ENCODE peak calls at places on chromosome 15, in seven cellular contexts. O, A, D, K, Z, E and M are unnamed samples.

GRCh38 chr15:66089049-66089448 is 164.5 kb downstream of the MEGF11 start:
- DNase-seq in A (no peak), Z (peak), D (no peak), K (no peak), O (no peak), E (no peak), M (no peak)

GRCh38 chr15:74821091-74821789 is 5.2 kb upstream of the CPLX3 start:
- DNase-seq in Z (no peak), D (no peak), K (no peak), O (peak), E (peak), A (peak), M (peak)

GRCh38 chr15:69531302-69532027 is 78.8 kb downstream of the RPLP1 start:
- DNase-seq in K (peak), A (no peak), D (no peak), Z (no peak), E (peak), O (no peak), M (no peak)

GRCh38 chr15:101464999-101465669 is 24.4 kb downstream of the PCSK6 start:
- DNase-seq in A (no peak), E (no peak), O (no peak), Z (no peak), D (no peak), K (no peak), M (no peak)

GRCh38 chr15:74847462-74847861 is 4.5 kb upstream of the ULK3 start:
- DNase-seq in O (no peak), K (no peak), Z (no peak), A (no peak), D (no peak), E (no peak), M (no peak)

GRCh38 chr15:52204657-52205056 is 13.5 kb upstream of the GNB5 start:
- DNase-seq in O (no peak), K (no peak), D (no peak), Z (no peak), E (no peak), A (no peak), M (no peak)

GRCh38 chr15:31274496-31275330 is 51.9 kb upstream of the KLF13 start:
- DNase-seq in D (peak), A (no peak), O (no peak), E (peak), K (no peak), Z (no peak), M (no peak)

GRCh38 chr15:99536422-99537033 is 29.3 kb upstream of the MEF2A start:
- DNase-seq in K (peak), D (peak), O (no peak), Z (peak), E (no peak), A (peak), M (no peak)

GRCh38 chr15:28921925-28922711 is 36.3 kb downstream of the APBA2 start:
- DNase-seq in Z (no peak), A (no peak), O (no peak), K (no peak), D (no peak), E (peak), M (no peak)

GRCh38 chr15:90660195-90660995 is 56.8 kb upstream of the BLM start:
- DNase-seq in D (peak), K (peak), A (peak), O (peak), Z (peak), E (peak), M (peak)

GRCh38 chr15:28098766-28099554 is at the start of gene OCA2:
- DNase-seq in A (peak), Z (no peak), O (no peak), K (peak), D (no peak), E (peak), M (no peak)

GRCh38 chr15:77075528-77075927 is 4.6 kb upstream of the TSPAN3 start:
- DNase-seq in E (no peak), Z (no peak), K (peak), D (no peak), O (no peak), A (no peak), M (no peak)

GRCh38 chr15:80309769-80310384 is 57.9 kb upstream of the CTXND1 start:
- DNase-seq in D (no peak), E (peak), K (peak), A (peak), Z (no peak), O (no peak), M (no peak)

GRCh38 chr15:96466548-96466947 is 136.0 kb downstream of the NR2F2 start:
- DNase-seq in K (no peak), E (no peak), O (no peak), D (no peak), Z (no peak), A (no peak), M (no peak)

GRCh38 chr15:51266548-51266947 is 71.8 kb downstream of the CYP19A1 start:
- DNase-seq in E (peak), A (peak), K (no peak), D (no peak), Z (no peak), O (no peak), M (no peak)

GRCh38 chr15:79970921-79971434 is at the start of gene BCL2A1:
- DNase-seq in O (peak), Z (no peak), K (peak), A (peak), E (no peak), D (peak), M (peak)

GRCh38 chr15:39580117-39580629 is 706 bp upstream of the THBS1 start:
- DNase-seq in K (peak), O (peak), Z (peak), E (peak), D (peak), A (peak), M (peak)

GRCh38 chr15:70493787-70494514 is 269.4 kb downstream of the UACA start:
- DNase-seq in A (no peak), Z (no peak), E (no peak), K (peak), D (no peak), O (no peak), M (no peak)

GRCh38 chr15:27479232-27480140 is 508.5 kb downstream of the GABRG3 start:
- DNase-seq in Z (no peak), K (peak), A (no peak), E (no peak), O (no peak), D (no peak), M (no peak)

GRCh38 chr15:34365073-34365825 is 1.7 kb downstream of the LPCAT4 start:
- DNase-seq in A (peak), K (peak), O (no peak), Z (no peak), D (no peak), E (no peak), M (peak)

GRCh38 chr15:101534376-101534970 is 45.0 kb upstream of the PCSK6 start:
- DNase-seq in Z (no peak), D (peak), E (peak), K (no peak), O (no peak), A (no peak), M (no peak)

GRCh38 chr15:39125904-39126303 is 455.0 kb upstream of the THBS1 start:
- DNase-seq in O (peak), D (no peak), Z (no peak), E (peak), A (peak), K (peak), M (peak)

GRCh38 chr15:88447741-88448140 is 19.4 kb downstream of the MRPL46 start:
- DNase-seq in K (no peak), O (no peak), D (no peak), E (no peak), A (no peak), Z (no peak), M (no peak)
- TF ChIP-seq CTCF in K (no peak), O (no peak), D (no peak), E (no peak), A (no peak), Z (no peak), M (no peak)

GRCh38 chr15:78315686-78316085 is 16.3 kb upstream of the SKIC8 start:
- DNase-seq in A (peak), E (peak), D (no peak), K (no peak), Z (no peak), O (peak), M (no peak)

GRCh38 chr15:78320173-78320572 is 20.0 kb upstream of the CRABP1 start:
- DNase-seq in Z (no peak), O (no peak), A (no peak), K (no peak), E (no peak), D (no peak), M (no peak)

GRCh38 chr15:78316211-78317077 is 17.0 kb upstream of the SKIC8 start:
- DNase-seq in Z (no peak), D (no peak), E (peak), A (no peak), O (peak), K (no peak), M (peak)

GRCh38 chr15:78319588-78319987 is 20.2 kb upstream of the SKIC8 start:
- DNase-seq in K (no peak), A (no peak), O (no peak), E (no peak), D (no peak), Z (no peak), M (no peak)

DNA sequence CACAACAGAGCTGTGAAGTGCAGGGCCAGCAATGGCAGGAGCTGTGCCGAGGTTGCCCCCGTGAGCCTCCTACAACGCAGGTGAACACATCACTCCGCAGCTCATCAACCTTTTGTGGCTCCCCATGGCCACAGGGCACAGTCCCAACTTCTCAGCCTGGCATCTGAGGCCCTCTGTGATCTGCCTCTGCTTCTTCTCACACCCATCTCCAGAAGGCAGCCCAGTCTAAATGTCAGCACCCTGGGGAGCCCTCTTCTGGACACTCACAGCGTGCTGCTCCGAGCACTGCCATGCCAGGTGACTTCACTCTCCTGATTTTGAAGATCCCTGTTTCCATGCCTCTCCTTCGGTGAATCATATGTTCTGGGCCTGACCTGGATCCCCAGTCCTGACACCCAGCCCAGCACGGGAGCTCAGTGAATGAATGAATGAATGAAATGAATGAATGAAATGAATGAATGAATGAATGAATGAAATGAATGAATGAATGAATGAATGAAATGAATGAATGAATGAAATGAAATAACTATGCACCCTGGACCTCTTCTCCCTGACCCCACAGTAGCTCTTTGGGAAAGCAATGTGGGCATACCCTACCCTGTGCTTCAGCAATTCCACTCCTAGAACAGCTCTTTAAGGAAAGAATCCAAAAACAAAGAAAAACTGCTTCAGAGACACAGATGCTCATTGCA is 17.9 kb upstream of the SKIC8 start:
- DNase-seq in E (no peak), O (no peak), K (no peak), Z (no peak), D (no peak), A (peak), M (no peak)
- TF ChIP-seq CTCF in E (no peak), O (no peak), K (peak), Z (no peak), D (peak), A (peak), M (no peak)

GRCh38 chr15:41882689-41883483 is 11.0 kb downstream of the SPTBN5 start:
- DNase-seq in Z (no peak), D (no peak), K (no peak), O (no peak), E (no peak), A (no peak), M (no peak)

GRCh38 chr15:41883484-41883825 is 10.4 kb downstream of the SPTBN5 start:
- DNase-seq in K (no peak), E (no peak), O (no peak), Z (no peak), A (no peak), D (no peak), M (no peak)

GRCh38 chr15:41881086-41881485 is 12.8 kb downstream of the SPTBN5 start:
- DNase-seq in Z (no peak), A (no peak), D (no peak), O (no peak), K (no peak), E (no peak), M (no peak)

GRCh38 chr15:41881550-41881924 is 12.3 kb downstream of the SPTBN5 start:
- DNase-seq in A (no peak), D (no peak), Z (no peak), E (no peak), O (no peak), K (no peak), M (no peak)

DNA sequence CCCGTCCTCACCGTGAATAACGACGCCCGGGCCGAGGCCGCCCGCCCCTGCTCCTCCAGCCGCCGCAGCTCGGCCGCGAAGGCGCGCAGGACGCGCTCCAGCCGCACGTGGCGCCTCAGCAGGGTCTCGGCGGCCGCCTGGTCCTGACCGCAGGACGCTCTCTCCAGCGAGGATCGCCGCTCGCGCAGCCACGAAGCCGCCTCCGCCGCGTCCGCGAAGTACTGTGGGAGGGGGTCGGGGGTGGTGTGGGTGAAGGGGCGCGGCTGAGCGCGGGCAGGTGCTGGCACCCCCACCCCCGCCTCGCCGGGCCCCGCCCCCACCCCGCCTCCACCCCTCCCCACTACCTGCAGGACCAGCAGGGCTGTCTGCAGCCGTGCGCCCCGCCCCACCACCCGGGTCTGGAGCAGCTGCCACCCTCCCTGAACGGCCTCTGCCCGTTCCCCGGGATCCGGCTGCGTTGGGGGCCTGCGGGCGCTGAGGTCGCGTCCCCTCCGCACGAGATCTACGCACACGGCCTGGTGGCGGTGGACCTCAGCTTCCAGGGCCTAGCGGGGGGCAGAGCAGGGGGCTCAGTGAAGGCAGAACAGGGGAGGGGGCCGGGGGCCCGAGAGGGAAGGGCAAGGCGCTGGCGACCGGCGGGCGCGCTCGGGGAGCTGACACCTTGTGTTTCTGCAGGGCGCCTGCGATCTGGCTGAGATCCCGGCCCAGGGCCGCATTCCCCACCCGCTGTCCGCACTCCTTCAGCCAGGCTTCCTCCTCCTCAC is 11.7 kb downstream of the SPTBN5 start:
- DNase-seq in E (peak), O (no peak), D (no peak), Z (peak), A (peak), K (peak), M (no peak)
- TF ChIP-seq CTCF in E (no peak), O (no peak), D (no peak), Z (no peak), A (no peak), K (no peak), M (no peak)

GRCh38 chr15:83209333-83209732 is 1.7 kb upstream of the HDGFL3 start:
- DNase-seq in E (peak), K (no peak), A (no peak), O (no peak), D (no peak), Z (no peak), M (no peak)
- TF ChIP-seq CTCF in E (peak), K (no peak), A (no peak), O (no peak), D (no peak), Z (no peak), M (no peak)

GRCh38 chr15:85591622-85592021 is 203.1 kb downstream of the KLHL25 start:
- DNase-seq in E (no peak), K (no peak), D (no peak), Z (no peak), A (no peak), O (no peak), M (no peak)

GRCh38 chr15:85593809-85594441 is 200.8 kb downstream of the KLHL25 start:
- DNase-seq in E (no peak), A (no peak), K (no peak), Z (no peak), D (no peak), O (no peak), M (no peak)

GRCh38 chr15:85588657-85589056 is 206.1 kb downstream of the KLHL25 start:
- DNase-seq in K (peak), D (no peak), Z (no peak), E (no peak), A (peak), O (no peak), M (no peak)

GRCh38 chr15:85589873-85590272 is 204.9 kb downstream of the KLHL25 start:
- DNase-seq in Z (no peak), O (no peak), A (peak), D (no peak), E (no peak), K (peak), M (no peak)

DNA sequence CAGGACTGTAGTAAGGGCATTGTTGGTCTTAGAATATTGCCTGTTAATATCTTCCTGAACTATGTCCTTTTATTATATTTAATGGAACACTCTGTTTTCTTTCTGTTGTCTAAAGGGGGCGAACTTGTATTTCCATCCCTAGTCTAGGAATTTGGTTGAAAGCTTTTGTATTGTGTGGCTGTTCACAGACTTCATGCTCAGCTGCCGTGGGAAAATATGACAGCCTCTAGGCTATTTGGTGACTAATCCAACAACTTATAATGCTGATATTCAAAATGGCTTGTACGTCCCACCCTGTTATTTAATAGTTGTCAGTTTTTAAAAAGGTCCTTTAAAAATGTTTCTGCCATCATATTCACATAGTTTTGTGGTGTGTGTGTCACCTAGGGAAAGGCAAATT is 202.6 kb downstream of the KLHL25 start:
- DNase-seq in D (no peak), A (peak), O (no peak), Z (no peak), K (peak), E (no peak), M (no peak)
- TF ChIP-seq CTCF in D (peak), A (peak), O (no peak), Z (no peak), K (peak), E (no peak), M (no peak)